ENCODE peak calls at places on chromosomes 11 and 22, in nine cellular contexts. One of them, this sample, is unnamed.

GRCh38 chr11:69697489-69697843 is 6.4 kb downstream of the FGF19 start:
- DNase-seq in CD4-positive, alpha-beta T cell: no peak
- DNase-seq in effector CD4-positive, alpha-beta T cell: no peak
- DNase-seq in Right ventricle myocardium superior: no peak
- DNase-seq in HuH-7.5: no peak
- DNase-seq in lung: no peak
- DNase-seq in GM19239: no peak
- DNase-seq in fibroblast of lung: no peak
- DNase-seq in cardiac muscle cell: no peak
- DNase-seq in this sample: no peak

GRCh38 chr11:85947431-85948272 is 92.5 kb downstream of the CCDC83 start:
- DNase-seq in lung: peak
- DNase-seq in CD4-positive, alpha-beta T cell: no peak
- DNase-seq in cardiac muscle cell: no peak
- DNase-seq in HuH-7.5: no peak
- DNase-seq in effector CD4-positive, alpha-beta T cell: no peak
- DNase-seq in Right ventricle myocardium superior: no peak
- DNase-seq in GM19239: no peak
- DNase-seq in fibroblast of lung: peak
- DNase-seq in this sample: peak

GRCh38 chr22:24525416-24526037 is 29.4 kb downstream of the GUCD1 start:
- DNase-seq in effector CD4-positive, alpha-beta T cell: peak
- DNase-seq in fibroblast of lung: peak
- DNase-seq in Right ventricle myocardium superior: peak
- DNase-seq in HuH-7.5: peak
- DNase-seq in cardiac muscle cell: peak
- DNase-seq in GM19239: peak
- DNase-seq in lung: peak
- DNase-seq in CD4-positive, alpha-beta T cell: peak
- DNase-seq in this sample: peak

GRCh38 chr22:37283393-37283937 is 1.2 kb downstream of the CYTH4 start:
- DNase-seq in lung: no peak
- DNase-seq in fibroblast of lung: no peak
- DNase-seq in HuH-7.5: no peak
- DNase-seq in effector CD4-positive, alpha-beta T cell: peak
- DNase-seq in Right ventricle myocardium superior: peak
- DNase-seq in cardiac muscle cell: peak
- DNase-seq in GM19239: no peak
- DNase-seq in CD4-positive, alpha-beta T cell: no peak
- DNase-seq in this sample: no peak

GRCh38 chr11:13462311-13462927 is 603 bp downstream of the BTBD10 start:
- DNase-seq in effector CD4-positive, alpha-beta T cell: peak
- DNase-seq in HuH-7.5: peak
- DNase-seq in CD4-positive, alpha-beta T cell: peak
- DNase-seq in lung: peak
- DNase-seq in fibroblast of lung: peak
- DNase-seq in GM19239: no peak
- DNase-seq in Right ventricle myocardium superior: peak
- DNase-seq in cardiac muscle cell: peak
- DNase-seq in this sample: peak

GRCh38 chr22:24189249-24190158 is 8.2 kb downstream of the SUSD2 start:
- DNase-seq in Right ventricle myocardium superior: peak
- DNase-seq in GM19239: peak
- DNase-seq in fibroblast of lung: peak
- DNase-seq in effector CD4-positive, alpha-beta T cell: no peak
- DNase-seq in CD4-positive, alpha-beta T cell: no peak
- DNase-seq in cardiac muscle cell: peak
- DNase-seq in lung: peak
- DNase-seq in HuH-7.5: peak
- DNase-seq in this sample: peak

GRCh38 chr22:36775589-36775965 is 342 bp downstream of the IFT27 start:
- DNase-seq in lung: peak
- DNase-seq in Right ventricle myocardium superior: peak
- DNase-seq in effector CD4-positive, alpha-beta T cell: peak
- DNase-seq in CD4-positive, alpha-beta T cell: peak
- DNase-seq in GM19239: no peak
- DNase-seq in HuH-7.5: no peak
- DNase-seq in fibroblast of lung: peak
- DNase-seq in cardiac muscle cell: peak
- DNase-seq in this sample: peak

GRCh38 chr11:75642402-75643113 is 26.3 kb downstream of the MAP6 start:
- DNase-seq in GM19239: no peak
- DNase-seq in lung: no peak
- DNase-seq in Right ventricle myocardium superior: no peak
- DNase-seq in fibroblast of lung: no peak
- DNase-seq in HuH-7.5: no peak
- DNase-seq in CD4-positive, alpha-beta T cell: no peak
- DNase-seq in cardiac muscle cell: no peak
- DNase-seq in effector CD4-positive, alpha-beta T cell: no peak
- DNase-seq in this sample: no peak

GRCh38 chr22:16781764-16782329 is 43.4 kb downstream of the XKR3 start:
- DNase-seq in fibroblast of lung: no peak
- DNase-seq in lung: no peak
- DNase-seq in CD4-positive, alpha-beta T cell: no peak
- DNase-seq in effector CD4-positive, alpha-beta T cell: no peak
- DNase-seq in GM19239: no peak
- DNase-seq in cardiac muscle cell: no peak
- DNase-seq in HuH-7.5: no peak
- DNase-seq in Right ventricle myocardium superior: no peak
- DNase-seq in this sample: no peak

GRCh38 chr11:113341388-113342165 is 27.2 kb downstream of the TTC12 start:
- DNase-seq in CD4-positive, alpha-beta T cell: no peak
- DNase-seq in fibroblast of lung: no peak
- DNase-seq in cardiac muscle cell: no peak
- DNase-seq in Right ventricle myocardium superior: no peak
- DNase-seq in HuH-7.5: no peak
- DNase-seq in lung: no peak
- DNase-seq in effector CD4-positive, alpha-beta T cell: no peak
- DNase-seq in GM19239: no peak
- DNase-seq in this sample: no peak

GRCh38 chr22:43829904-43830851 is 18.1 kb upstream of the EFCAB6 start:
- DNase-seq in HuH-7.5: no peak
- DNase-seq in GM19239: no peak
- DNase-seq in Right ventricle myocardium superior: peak
- DNase-seq in effector CD4-positive, alpha-beta T cell: no peak
- DNase-seq in fibroblast of lung: peak
- DNase-seq in lung: peak
- DNase-seq in CD4-positive, alpha-beta T cell: no peak
- DNase-seq in cardiac muscle cell: no peak
- DNase-seq in this sample: no peak

GRCh38 chr22:26972281-26972680 is 314.9 kb downstream of the MIAT start:
- DNase-seq in cardiac muscle cell: no peak
- DNase-seq in fibroblast of lung: no peak
- DNase-seq in effector CD4-positive, alpha-beta T cell: no peak
- DNase-seq in Right ventricle myocardium superior: no peak
- DNase-seq in CD4-positive, alpha-beta T cell: no peak
- DNase-seq in lung: no peak
- DNase-seq in GM19239: no peak
- DNase-seq in HuH-7.5: no peak
- DNase-seq in this sample: no peak

GRCh38 chr11:23725752-23726151 is 771.1 kb upstream of the LUZP2 start:
- DNase-seq in GM19239: no peak
- DNase-seq in effector CD4-positive, alpha-beta T cell: no peak
- DNase-seq in Right ventricle myocardium superior: no peak
- DNase-seq in HuH-7.5: no peak
- DNase-seq in CD4-positive, alpha-beta T cell: no peak
- DNase-seq in cardiac muscle cell: no peak
- DNase-seq in fibroblast of lung: peak
- DNase-seq in lung: no peak
- DNase-seq in this sample: no peak

GRCh38 chr22:40027191-40028097 is 32.7 kb downstream of the FAM83F start:
- DNase-seq in CD4-positive, alpha-beta T cell: no peak
- DNase-seq in GM19239: no peak
- DNase-seq in HuH-7.5: no peak
- DNase-seq in fibroblast of lung: no peak
- DNase-seq in Right ventricle myocardium superior: no peak
- DNase-seq in cardiac muscle cell: no peak
- DNase-seq in effector CD4-positive, alpha-beta T cell: no peak
- DNase-seq in lung: no peak
- DNase-seq in this sample: no peak

GRCh38 chr22:43007519-43008102 is 7.3 kb downstream of the PACSIN2 start:
- DNase-seq in effector CD4-positive, alpha-beta T cell: no peak
- DNase-seq in Right ventricle myocardium superior: no peak
- DNase-seq in lung: peak
- DNase-seq in HuH-7.5: no peak
- DNase-seq in fibroblast of lung: no peak
- DNase-seq in CD4-positive, alpha-beta T cell: no peak
- DNase-seq in GM19239: no peak
- DNase-seq in cardiac muscle cell: peak
- DNase-seq in this sample: no peak

GRCh38 chr11:101478587-101479375 is 105.0 kb downstream of the TRPC6 start:
- DNase-seq in GM19239: no peak
- DNase-seq in fibroblast of lung: no peak
- DNase-seq in HuH-7.5: no peak
- DNase-seq in lung: no peak
- DNase-seq in CD4-positive, alpha-beta T cell: no peak
- DNase-seq in effector CD4-positive, alpha-beta T cell: no peak
- DNase-seq in cardiac muscle cell: peak
- DNase-seq in Right ventricle myocardium superior: no peak
- DNase-seq in this sample: no peak

GRCh38 chr11:113419426-113420003 is 31.9 kb downstream of the ANKK1 start:
- DNase-seq in cardiac muscle cell: peak
- DNase-seq in lung: no peak
- DNase-seq in Right ventricle myocardium superior: no peak
- DNase-seq in HuH-7.5: no peak
- DNase-seq in CD4-positive, alpha-beta T cell: no peak
- DNase-seq in effector CD4-positive, alpha-beta T cell: no peak
- DNase-seq in fibroblast of lung: no peak
- DNase-seq in GM19239: no peak
- DNase-seq in this sample: no peak

GRCh38 chr22:37008365-37008764 is 10.9 kb downstream of the TST start:
- DNase-seq in cardiac muscle cell: no peak
- DNase-seq in lung: no peak
- DNase-seq in GM19239: no peak
- DNase-seq in fibroblast of lung: no peak
- DNase-seq in effector CD4-positive, alpha-beta T cell: no peak
- DNase-seq in HuH-7.5: no peak
- DNase-seq in CD4-positive, alpha-beta T cell: no peak
- DNase-seq in Right ventricle myocardium superior: no peak
- DNase-seq in this sample: no peak

GRCh38 chr11:76263657-76264056 is 57.4 kb upstream of the WNT11 start:
- DNase-seq in cardiac muscle cell: no peak
- DNase-seq in fibroblast of lung: no peak
- DNase-seq in Right ventricle myocardium superior: no peak
- DNase-seq in lung: no peak
- DNase-seq in HuH-7.5: no peak
- DNase-seq in effector CD4-positive, alpha-beta T cell: no peak
- DNase-seq in GM19239: no peak
- DNase-seq in CD4-positive, alpha-beta T cell: no peak
- DNase-seq in this sample: no peak

GRCh38 chr11:85884581-85885021 is 29.4 kb downstream of the CCDC83 start:
- DNase-seq in Right ventricle myocardium superior: no peak
- DNase-seq in effector CD4-positive, alpha-beta T cell: no peak
- DNase-seq in HuH-7.5: no peak
- DNase-seq in lung: no peak
- DNase-seq in fibroblast of lung: peak
- DNase-seq in GM19239: no peak
- DNase-seq in cardiac muscle cell: no peak
- DNase-seq in CD4-positive, alpha-beta T cell: no peak
- DNase-seq in this sample: no peak

GRCh38 chr11:78349114-78349513 is 68.5 kb downstream of the GAB2 start:
- DNase-seq in GM19239: no peak
- DNase-seq in lung: no peak
- DNase-seq in Right ventricle myocardium superior: no peak
- DNase-seq in effector CD4-positive, alpha-beta T cell: no peak
- DNase-seq in cardiac muscle cell: no peak
- DNase-seq in CD4-positive, alpha-beta T cell: no peak
- DNase-seq in fibroblast of lung: peak
- DNase-seq in HuH-7.5: no peak
- DNase-seq in this sample: no peak

GRCh38 chr22:49021097-49021925 is 806.4 kb downstream of the BRD1 start:
- DNase-seq in effector CD4-positive, alpha-beta T cell: no peak
- DNase-seq in Right ventricle myocardium superior: no peak
- DNase-seq in cardiac muscle cell: no peak
- DNase-seq in HuH-7.5: no peak
- DNase-seq in CD4-positive, alpha-beta T cell: peak
- DNase-seq in GM19239: no peak
- DNase-seq in lung: no peak
- DNase-seq in fibroblast of lung: no peak
- DNase-seq in this sample: no peak

GRCh38 chr11:34075178-34075820 is 23.8 kb downstream of the CAPRIN1 start:
- DNase-seq in GM19239: no peak
- DNase-seq in CD4-positive, alpha-beta T cell: no peak
- DNase-seq in effector CD4-positive, alpha-beta T cell: no peak
- DNase-seq in fibroblast of lung: peak
- DNase-seq in HuH-7.5: no peak
- DNase-seq in cardiac muscle cell: no peak
- DNase-seq in lung: no peak
- DNase-seq in Right ventricle myocardium superior: no peak
- DNase-seq in this sample: no peak

GRCh38 chr11:117217141-117217609 is 14.7 kb downstream of the PCSK7 start:
- DNase-seq in GM19239: no peak
- DNase-seq in cardiac muscle cell: no peak
- DNase-seq in effector CD4-positive, alpha-beta T cell: no peak
- DNase-seq in lung: no peak
- DNase-seq in Right ventricle myocardium superior: no peak
- DNase-seq in CD4-positive, alpha-beta T cell: no peak
- DNase-seq in HuH-7.5: no peak
- DNase-seq in fibroblast of lung: peak
- DNase-seq in this sample: no peak

GRCh38 chr11:64042301-64042700 is 6.6 kb downstream of the FLRT1 start:
- DNase-seq in fibroblast of lung: no peak
- DNase-seq in lung: no peak
- DNase-seq in CD4-positive, alpha-beta T cell: no peak
- DNase-seq in GM19239: no peak
- DNase-seq in Right ventricle myocardium superior: no peak
- DNase-seq in cardiac muscle cell: no peak
- DNase-seq in effector CD4-positive, alpha-beta T cell: no peak
- DNase-seq in HuH-7.5: no peak
- DNase-seq in this sample: no peak

GRCh38 chr11:121143921-121144320 is 42.9 kb downstream of the TECTA start:
- DNase-seq in Right ventricle myocardium superior: no peak
- DNase-seq in CD4-positive, alpha-beta T cell: no peak
- DNase-seq in fibroblast of lung: no peak
- DNase-seq in GM19239: no peak
- DNase-seq in effector CD4-positive, alpha-beta T cell: no peak
- DNase-seq in lung: no peak
- DNase-seq in cardiac muscle cell: no peak
- DNase-seq in HuH-7.5: no peak
- DNase-seq in this sample: no peak

GRCh38 chr11:75262436-75262835 is 21.9 kb downstream of the TPBGL start:
- DNase-seq in cardiac muscle cell: no peak
- DNase-seq in effector CD4-positive, alpha-beta T cell: no peak
- DNase-seq in fibroblast of lung: no peak
- DNase-seq in lung: no peak
- DNase-seq in CD4-positive, alpha-beta T cell: no peak
- DNase-seq in HuH-7.5: no peak
- DNase-seq in Right ventricle myocardium superior: peak
- DNase-seq in GM19239: no peak
- DNase-seq in this sample: no peak

GRCh38 chr11:120181446-120181992 is 29.3 kb upstream of the OAF start:
- DNase-seq in cardiac muscle cell: no peak
- DNase-seq in fibroblast of lung: no peak
- DNase-seq in effector CD4-positive, alpha-beta T cell: no peak
- DNase-seq in lung: peak
- DNase-seq in GM19239: no peak
- DNase-seq in Right ventricle myocardium superior: no peak
- DNase-seq in HuH-7.5: no peak
- DNase-seq in CD4-positive, alpha-beta T cell: peak
- DNase-seq in this sample: no peak

GRCh38 chr11:68763181-68763721 is 11.9 kb upstream of the TESMIN start:
- DNase-seq in cardiac muscle cell: no peak
- DNase-seq in GM19239: no peak
- DNase-seq in effector CD4-positive, alpha-beta T cell: no peak
- DNase-seq in HuH-7.5: no peak
- DNase-seq in lung: no peak
- DNase-seq in fibroblast of lung: no peak
- DNase-seq in CD4-positive, alpha-beta T cell: no peak
- DNase-seq in Right ventricle myocardium superior: no peak
- DNase-seq in this sample: no peak

GRCh38 chr11:72446929-72447753 is 12.8 kb upstream of the CLPB start:
- DNase-seq in lung: no peak
- DNase-seq in Right ventricle myocardium superior: no peak
- DNase-seq in GM19239: peak
- DNase-seq in HuH-7.5: peak
- DNase-seq in cardiac muscle cell: peak
- DNase-seq in CD4-positive, alpha-beta T cell: no peak
- DNase-seq in fibroblast of lung: peak
- DNase-seq in effector CD4-positive, alpha-beta T cell: no peak
- DNase-seq in this sample: peak